ENCODE peak calls at places on chromosomes 12 and 14, in eight cellular contexts. J is GM12864, W is foreskin fibroblast, X is fibroblast of lung, I is tibial nerve, K is esophagus squamous epithelium, S is AG10803, P is fibroblast of mammary gland. E is an unnamed sample.

GRCh38 chr14:66662374-66662773 is 154.4 kb downstream of the GPHN start:
- DNase-seq in J (no peak), W (peak), X (peak), I (no peak), K (no peak), S (no peak), P (peak), E (no peak)

GRCh38 chr12:55847033-55847432 is 4.3 kb upstream of the MMP19 start:
- DNase-seq in J (no peak), W (peak), X (peak), I (no peak), K (no peak), S (peak), P (peak), E (no peak)

GRCh38 chr12:107779077-107779840 is 4.8 kb downstream of the ASCL4 start:
- DNase-seq in J (peak), W (no peak), X (no peak), I (no peak), K (no peak), S (no peak), P (no peak), E (no peak)

GRCh38 chr12:28708918-28709371 is 440.1 kb upstream of the FAR2 start:
- DNase-seq in J (no peak), W (peak), X (peak), I (peak), K (no peak), S (peak), P (peak), E (peak)

GRCh38 chr12:100668939-100669536 is 95.6 kb downstream of the GAS2L3 start:
- DNase-seq in J (peak), W (peak), X (peak), I (peak), K (no peak), S (peak), P (peak), E (peak)

GRCh38 chr14:61365667-61366194 is 44.4 kb downstream of the PRKCH start:
- DNase-seq in J (no peak), W (no peak), X (no peak), I (no peak), K (no peak), S (no peak), P (no peak), E (no peak)

GRCh38 chr12:91513354-91513753 is 330.7 kb upstream of the DCN start:
- DNase-seq in J (no peak), W (peak), X (peak), I (no peak), K (no peak), S (no peak), P (peak), E (no peak)

GRCh38 chr14:31561155-31561846 is at the start of gene NUBPL:
- DNase-seq in J (peak), W (peak), X (peak), I (peak), K (peak), S (peak), P (peak), E (peak)

GRCh38 chr14:31297701-31298344 is 90.2 kb upstream of the HECTD1 start:
- DNase-seq in J (no peak), W (peak), X (no peak), I (no peak), K (no peak), S (peak), P (peak), E (no peak)

GRCh38 chr14:54435500-54435981 is 5.6 kb downstream of the CNIH1 start:
- DNase-seq in J (no peak), W (peak), X (peak), I (no peak), K (no peak), S (peak), P (peak), E (no peak)

GRCh38 chr14:64465856-64466554 is 706 bp downstream of the AKAP5 start:
- DNase-seq in J (no peak), W (peak), X (peak), I (no peak), K (no peak), S (peak), P (peak), E (peak)

GRCh38 chr14:94390372-94391086 is 2.1 kb upstream of the SERPINA1 start:
- DNase-seq in J (no peak), W (no peak), X (no peak), I (no peak), K (no peak), S (no peak), P (no peak), E (no peak)

GRCh38 chr12:41923351-41923750 is 221.3 kb downstream of the GXYLT1 start:
- DNase-seq in J (no peak), W (no peak), X (no peak), I (no peak), K (no peak), S (no peak), P (no peak), E (no peak)

GRCh38 chr12:98845957-98846356 is 200.9 kb downstream of the APAF1 start:
- DNase-seq in J (no peak), W (no peak), X (no peak), I (no peak), K (no peak), S (no peak), P (no peak), E (no peak)

GRCh38 chr14:73721101-73721821 is 7.1 kb upstream of the PNMA1 start:
- DNase-seq in J (no peak), W (no peak), X (no peak), I (no peak), K (no peak), S (no peak), P (no peak), E (no peak)

GRCh38 chr12:116783503-116784237 is 45.6 kb downstream of the RNFT2 start:
- DNase-seq in J (no peak), W (no peak), X (no peak), I (no peak), K (no peak), S (no peak), P (no peak), E (no peak)

GRCh38 chr12:123705935-123706334 is 6.2 kb upstream of the ATP6V0A2 start:
- DNase-seq in J (no peak), W (no peak), X (no peak), I (no peak), K (no peak), S (no peak), P (peak), E (no peak)

GRCh38 chr12:116674643-116675183 is 63.2 kb downstream of the SPRING1 start:
- DNase-seq in J (no peak), W (peak), X (no peak), I (no peak), K (no peak), S (peak), P (peak), E (no peak)

GRCh38 chr12:82688035-82688501 is 1.4 kb downstream of the TMTC2 start:
- DNase-seq in J (peak), W (peak), X (peak), I (no peak), K (no peak), S (peak), P (peak), E (no peak)

GRCh38 chr12:116266220-116266619 is 11.3 kb downstream of the MED13L start:
- DNase-seq in J (no peak), W (peak), X (peak), I (no peak), K (no peak), S (peak), P (no peak), E (no peak)

GRCh38 chr12:53659011-53659551 is 16.8 kb downstream of the ATP5MC2 start:
- DNase-seq in J (no peak), W (peak), X (peak), I (peak), K (no peak), S (peak), P (peak), E (peak)

GRCh38 chr14:67533754-67534085 is 630 bp downstream of the PLEKHH1 start:
- DNase-seq in J (no peak), W (no peak), X (no peak), I (no peak), K (no peak), S (no peak), P (no peak), E (no peak)

GRCh38 chr12:116958402-116959197 is 47.9 kb downstream of the FBXW8 start:
- DNase-seq in J (no peak), W (peak), X (peak), I (no peak), K (no peak), S (no peak), P (peak), E (no peak)

GRCh38 chr12:106429636-106430035 is 72.1 kb downstream of the POLR3B start:
- DNase-seq in J (no peak), W (no peak), X (no peak), I (no peak), K (no peak), S (no peak), P (no peak), E (no peak)

GRCh38 chr14:30888480-30889243 is 14.3 kb downstream of the COCH start:
- DNase-seq in J (no peak), W (no peak), X (no peak), I (no peak), K (no peak), S (no peak), P (no peak), E (no peak)

GRCh38 chr14:102046337-102047278 is 40.2 kb downstream of the HSP90AA1 start:
- DNase-seq in J (no peak), W (peak), X (peak), I (peak), K (no peak), S (peak), P (peak), E (peak)

GRCh38 chr14:67413806-67414769 is 2.1 kb upstream of the PLEK2 start:
- DNase-seq in J (no peak), W (peak), X (peak), I (no peak), K (no peak), S (peak), P (peak), E (peak)

GRCh38 chr12:110271015-110271414 is 10.0 kb upstream of the ATP2A2 start:
- DNase-seq in J (no peak), W (no peak), X (no peak), I (no peak), K (no peak), S (no peak), P (no peak), E (no peak)

GRCh38 chr12:110266980-110267620 is 13.9 kb upstream of the ATP2A2 start:
- DNase-seq in J (no peak), W (peak), X (peak), I (no peak), K (no peak), S (peak), P (peak), E (peak)

GRCh38 chr12:110266381-110266909 is 14.6 kb upstream of the ATP2A2 start:
- DNase-seq in J (no peak), W (no peak), X (no peak), I (no peak), K (no peak), S (no peak), P (no peak), E (no peak)

GRCh38 chr12:110269622-110270124 is 11.4 kb upstream of the ATP2A2 start:
- DNase-seq in J (no peak), W (peak), X (peak), I (no peak), K (no peak), S (peak), P (peak), E (no peak)

GRCh38 chr12:110270125-110270962 is 10.7 kb upstream of the ATP2A2 start:
- DNase-seq in J (no peak), W (peak), X (peak), I (no peak), K (no peak), S (peak), P (peak), E (no peak)
- H3K4me3 ChIP-seq in J (no peak), W (no peak), X (no peak), I (no peak), K (no peak), S (peak), P (no peak), E (no peak)

DNA sequence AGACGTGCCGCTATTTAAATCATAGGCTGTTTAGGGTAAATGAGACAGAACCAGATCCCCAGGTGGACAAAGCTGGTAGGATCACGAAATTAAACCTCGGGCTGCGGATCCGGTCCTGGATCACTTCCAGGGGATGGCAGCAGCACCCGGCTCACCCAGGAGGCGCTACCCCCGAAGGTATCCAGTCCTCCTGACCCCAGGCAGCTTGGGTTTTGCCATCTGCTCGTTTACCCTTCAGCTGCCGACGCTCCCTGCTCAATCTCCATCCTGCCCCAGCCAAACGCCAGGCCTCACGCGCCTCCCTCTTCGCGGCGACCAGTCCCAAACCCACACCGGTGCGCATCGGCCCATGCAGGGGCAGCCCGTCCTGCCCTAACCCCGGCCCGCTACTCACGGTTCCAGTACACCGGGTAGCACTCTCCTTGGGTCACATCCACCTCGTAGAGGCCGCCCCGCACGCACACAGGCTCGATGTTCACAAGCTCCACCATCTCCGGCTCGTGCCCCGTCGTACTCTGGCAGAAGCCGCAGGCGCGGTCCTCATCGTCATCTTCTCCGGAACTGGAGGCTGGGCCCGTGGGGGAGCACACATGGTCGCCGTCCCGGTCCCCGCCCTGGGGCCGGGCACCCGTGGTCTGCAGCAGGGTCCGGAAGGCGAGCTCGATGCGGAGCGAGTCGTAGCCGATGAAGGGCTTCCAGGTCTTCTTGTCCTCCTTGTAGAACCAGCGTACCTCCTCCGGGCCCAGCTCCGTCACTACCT is 1.1 kb downstream of the DDHD1 start:
- DNase-seq in J (no peak), W (peak), X (peak), I (peak), K (peak), S (peak), P (peak), E (no peak)
- TF ChIP-seq CTCF in J (peak), W (no peak), X (peak), I (no peak), K (no peak), S (peak), P (peak), E (peak)

GRCh38 chr14:59060841-59061240 is 127.6 kb upstream of the DAAM1 start:
- DNase-seq in J (no peak), W (no peak), X (no peak), I (no peak), K (no peak), S (no peak), P (no peak), E (peak)

GRCh38 chr14:59061292-59061691 is 127.2 kb upstream of the DAAM1 start:
- DNase-seq in J (no peak), W (no peak), X (no peak), I (no peak), K (no peak), S (no peak), P (no peak), E (no peak)

GRCh38 chr14:59067135-59067894 is 121.2 kb upstream of the DAAM1 start:
- DNase-seq in J (no peak), W (no peak), X (peak), I (no peak), K (no peak), S (no peak), P (no peak), E (no peak)

DNA sequence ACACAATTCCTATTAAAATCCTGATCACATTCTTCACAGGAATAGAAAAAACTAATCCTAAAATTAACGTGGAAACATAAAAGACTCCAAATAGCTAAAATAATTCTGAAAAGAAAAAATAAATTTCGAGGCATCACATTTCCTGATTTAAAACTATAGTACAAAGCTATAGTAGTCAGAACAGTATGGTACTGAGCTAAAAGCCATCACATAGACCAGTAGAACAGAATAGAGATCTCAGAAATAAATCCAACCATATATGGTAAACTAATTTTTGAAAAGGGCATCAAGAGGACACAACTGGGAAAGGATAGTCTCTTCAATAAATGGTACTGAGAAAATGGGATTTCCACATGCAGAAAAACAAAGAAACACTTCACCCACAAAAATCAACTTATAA is 125.2 kb upstream of the DAAM1 start:
- DNase-seq in J (no peak), W (no peak), X (no peak), I (no peak), K (no peak), S (no peak), P (no peak), E (no peak)
- H3K4me3 ChIP-seq in J (no peak), W (no peak), X (no peak), I (no peak), K (no peak), S (no peak), P (no peak), E (no peak)

DNA sequence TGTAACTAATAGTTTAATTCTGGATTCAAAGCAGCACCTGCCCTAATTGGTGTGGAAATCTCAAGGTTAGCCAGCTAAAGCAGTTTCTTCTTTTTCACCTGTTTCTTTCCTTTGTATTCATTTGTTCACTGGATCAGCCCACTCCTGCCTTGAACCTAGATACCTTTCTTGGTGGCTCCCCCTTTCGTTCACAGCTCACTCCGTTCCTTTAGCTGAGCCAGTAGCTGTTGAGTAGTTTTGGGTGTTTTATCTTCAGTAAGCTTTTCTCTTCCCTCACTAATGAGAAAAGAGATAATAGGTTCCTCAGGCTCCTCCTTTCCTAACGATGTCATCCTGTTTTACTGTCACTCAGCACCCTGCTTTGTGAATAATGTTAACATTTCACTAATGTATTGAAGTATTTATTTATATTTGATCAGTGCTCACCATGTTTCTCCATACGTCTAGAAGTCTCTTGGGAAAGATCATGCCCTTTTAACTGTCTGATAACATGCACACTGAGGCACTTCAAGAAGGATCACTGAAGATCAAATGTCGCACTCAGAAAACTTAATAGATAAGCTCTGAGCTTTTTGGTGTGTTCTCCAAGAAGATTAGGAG is 121.1 kb downstream of the TGFB3 start:
- DNase-seq in J (no peak), W (no peak), X (no peak), I (no peak), K (no peak), S (no peak), P (no peak), E (no peak)
- TF ChIP-seq CTCF in J (no peak), W (no peak), X (no peak), I (no peak), K (no peak), S (no peak), P (no peak), E (no peak)

E was measured in astrocyte of the cerebellum.